ENCODE peak calls at places on chromosomes 7 and 10, in seven cellular contexts. One of them, this sample, is unnamed.
A peak's percentile ranks its signal among the peaks of the same experiment; 100 is the strongest.

GRCh38 chr7:44286618-44287487 is 38.5 kb downstream of the CAMK2B start:
- DNase-seq in Calu3: no peak
- DNase-seq in A549: no peak
- DNase-seq in HEK293T: no peak
- DNase-seq in SK-MEL-5: no peak
- DNase-seq in A172: no peak
- DNase-seq in T-helper 9 cell: no peak
- DNase-seq in this sample: no peak

GRCh38 chr10:47376522-47377220 is 7.4 kb downstream of the ZNF488 start:
- DNase-seq in A172: no peak
- DNase-seq in A549: no peak
- DNase-seq in Calu3: no peak
- DNase-seq in T-helper 9 cell: no peak
- DNase-seq in HEK293T: no peak
- DNase-seq in SK-MEL-5: no peak
- DNase-seq in this sample: no peak

GRCh38 chr7:101602484-101603241 is 26.4 kb downstream of the MYL10 start:
- DNase-seq in SK-MEL-5: peak; percentile 89
- DNase-seq in Calu3: peak; percentile 82
- DNase-seq in HEK293T: peak; percentile 86
- DNase-seq in A172: peak; percentile 79
- DNase-seq in T-helper 9 cell: peak; percentile 66
- DNase-seq in A549: peak; percentile 72
- DNase-seq in this sample: peak; percentile 28

GRCh38 chr7:40749877-40750276 is 615.1 kb downstream of the SUGCT start:
- DNase-seq in A172: peak; percentile 39
- DNase-seq in HEK293T: no peak
- DNase-seq in Calu3: no peak
- DNase-seq in A549: no peak
- DNase-seq in T-helper 9 cell: no peak
- DNase-seq in SK-MEL-5: no peak
- DNase-seq in this sample: no peak

GRCh38 chr7:156074982-156075615 is 262.8 kb upstream of the SHH start:
- DNase-seq in T-helper 9 cell: no peak
- DNase-seq in Calu3: no peak
- DNase-seq in SK-MEL-5: peak; percentile 17
- DNase-seq in HEK293T: no peak
- DNase-seq in A549: no peak
- DNase-seq in A172: no peak
- DNase-seq in this sample: no peak

GRCh38 chr10:111578076-111578475 is 501.2 kb downstream of the ADRA2A start:
- DNase-seq in A549: no peak
- DNase-seq in A172: no peak
- DNase-seq in T-helper 9 cell: no peak
- DNase-seq in HEK293T: no peak
- DNase-seq in Calu3: no peak
- DNase-seq in SK-MEL-5: no peak
- DNase-seq in this sample: no peak

GRCh38 chr7:17274551-17275245 is 23.8 kb upstream of the AHR start:
- DNase-seq in SK-MEL-5: peak; percentile 99
- DNase-seq in A549: no peak
- DNase-seq in HEK293T: no peak
- DNase-seq in Calu3: peak; percentile 64
- DNase-seq in A172: peak; percentile 97
- DNase-seq in T-helper 9 cell: no peak
- DNase-seq in this sample: no peak

GRCh38 chr10:101778781-101779543 is 3.0 kb upstream of the FGF8 start:
- DNase-seq in Calu3: peak; percentile 14
- DNase-seq in A172: no peak
- DNase-seq in T-helper 9 cell: no peak
- DNase-seq in HEK293T: peak; percentile 15
- DNase-seq in SK-MEL-5: no peak
- DNase-seq in A549: no peak
- DNase-seq in this sample: no peak

GRCh38 chr10:72069751-72070501 is 18.4 kb downstream of the SPOCK2 start:
- DNase-seq in HEK293T: peak; percentile 56
- DNase-seq in A172: no peak
- DNase-seq in A549: no peak
- DNase-seq in T-helper 9 cell: no peak
- DNase-seq in Calu3: peak; percentile 37
- DNase-seq in SK-MEL-5: peak; percentile 60
- DNase-seq in this sample: no peak

GRCh38 chr10:110495731-110496552 is 1.8 kb upstream of the DUSP5 start:
- DNase-seq in A549: peak; percentile 69
- DNase-seq in T-helper 9 cell: peak; percentile 41
- DNase-seq in SK-MEL-5: no peak
- DNase-seq in HEK293T: no peak
- DNase-seq in Calu3: peak; percentile 48
- DNase-seq in A172: peak; percentile 82
- DNase-seq in this sample: no peak

GRCh38 chr10:25125151-25125550 is 49.6 kb upstream of the GPR158 start:
- DNase-seq in A549: no peak
- DNase-seq in A172: no peak
- DNase-seq in SK-MEL-5: no peak
- DNase-seq in HEK293T: no peak
- DNase-seq in T-helper 9 cell: no peak
- DNase-seq in Calu3: no peak
- DNase-seq in this sample: no peak